ENCODE peak calls at places on chromosomes 5 and 9, in ten cellular contexts. D is activated gamma-delta T cell treated with Interleukin-2 at 50 U/mL for 16 hours; O is stimulated activated naive CD8-positive, alpha-beta T cell treated with anti-CD3 and anti-CD28 coated beads, Interleukin-15, Interleukin-2, amounts not matched to agents 100 U/mL and 50 U/mL, for 24 hours; P is RWPE1; U is breast epithelium; E is stimulated activated CD8-positive, alpha-beta memory T cell treated with anti-CD3 and anti-CD28 coated beads, Interleukin-12 subunit alpha, Interleukin-12 subunit beta, amount 100 ng/mL, for 4 hours; F is lower leg skin; H is HT1080; C is C1 segment of cervical spinal cord; J is BE2C. G is an unnamed sample.
A peak's percentile ranks its signal among the peaks of the same experiment; 100 is the strongest.

GRCh38 chr5:53917095-53917494 is 356.7 kb downstream of the NDUFS4 start:
- DNase-seq in F (no peak), C (no peak), H (peak; percentile 34), E (no peak), U (no peak), D (no peak), O (no peak), P (peak; percentile 55), J (no peak), G (no peak)

GRCh38 chr5:136992796-136993489 is 506.2 kb downstream of the SPOCK1 start:
- DNase-seq in O (no peak), H (no peak), E (no peak), J (no peak), C (peak; percentile 63), U (no peak), D (no peak), F (no peak), P (no peak), G (no peak)

GRCh38 chr5:128773378-128773777 is 191.9 kb upstream of the SLC27A6 start:
- DNase-seq in U (no peak), O (no peak), C (no peak), E (no peak), H (no peak), D (no peak), J (no peak), P (no peak), F (no peak), G (no peak)

GRCh38 chr5:88269222-88269771 is 652 bp upstream of the TMEM161B start:
- DNase-seq in F (no peak), H (peak; percentile 18), E (no peak), D (peak; percentile 4), J (no peak), P (peak; percentile 50), O (no peak), U (no peak), C (peak; percentile 38), G (peak; percentile 23)

GRCh38 chr5:102865510-102866314 is 110.6 kb downstream of the PAM start:
- DNase-seq in P (peak; percentile 78), E (peak; percentile 24), F (peak; percentile 63), D (peak; percentile 10), C (peak; percentile 53), H (peak; percentile 84), U (no peak), O (peak; percentile 63), J (peak; percentile 63), G (peak; percentile 55)

GRCh38 chr9:76216161-76216649 is 178.0 kb downstream of the RFK start:
- DNase-seq in E (no peak), C (no peak), U (no peak), J (no peak), O (no peak), F (no peak), D (no peak), H (peak; percentile 96), P (peak; percentile 65), G (no peak)

GRCh38 chr5:78896128-78896527 is 89.0 kb downstream of the ARSB start:
- DNase-seq in C (no peak), J (peak; percentile 43), F (no peak), U (no peak), D (no peak), P (no peak), H (peak; percentile 62), E (no peak), O (no peak), G (no peak)

GRCh38 chr5:16550316-16550952 is 66.4 kb downstream of the RETREG1 start:
- DNase-seq in F (no peak), U (no peak), P (peak; percentile 74), D (no peak), J (peak; percentile 60), H (peak; percentile 55), E (no peak), C (no peak), O (peak; percentile 46), G (peak; percentile 60)

GRCh38 chr9:109990541-109990940 is 210.5 kb downstream of the PALM2AKAP2 start:
- DNase-seq in C (no peak), H (no peak), U (no peak), F (no peak), O (no peak), E (no peak), D (no peak), P (no peak), J (no peak), G (no peak)

GRCh38 chr9:127943746-127944145 is 6.1 kb upstream of the DPM2 start:
- DNase-seq in P (peak; percentile 79), C (peak; percentile 67), D (peak; percentile 70), F (peak; percentile 77), U (peak; percentile 83), E (peak; percentile 56), O (peak; percentile 89), H (peak; percentile 64), J (peak; percentile 96), G (peak; percentile 89)

GRCh38 chr9:136303066-136303824 is 649 bp downstream of the CCDC187 start:
- DNase-seq in J (no peak), D (no peak), F (no peak), H (no peak), P (no peak), O (no peak), E (no peak), C (no peak), U (no peak), G (no peak)

GRCh38 chr9:116345393-116345792 is 191.8 kb downstream of the PAPPA start:
- DNase-seq in E (no peak), J (no peak), F (no peak), C (no peak), D (no peak), H (no peak), O (no peak), P (no peak), U (no peak), G (no peak)

GRCh38 chr5:80269991-80270438 is 14.2 kb upstream of the SERINC5 start:
- DNase-seq in F (no peak), O (no peak), H (no peak), E (no peak), D (peak; percentile 24), P (no peak), J (no peak), C (no peak), U (no peak), G (no peak)

GRCh38 chr5:56323505-56323904 is 90.4 kb upstream of the ANKRD55 start:
- DNase-seq in D (no peak), O (no peak), H (peak; percentile 67), F (no peak), C (no peak), U (no peak), E (no peak), J (no peak), P (peak; percentile 88), G (peak; percentile 42)

GRCh38 chr5:72180925-72181324 is 73.7 kb downstream of the MAP1B start:
- DNase-seq in P (no peak), F (no peak), H (no peak), D (no peak), C (no peak), U (no peak), J (no peak), O (no peak), E (no peak), G (no peak)

GRCh38 chr5:153480401-153480800 is 10.1 kb upstream of the GRIA1 start:
- DNase-seq in C (no peak), F (no peak), O (no peak), J (no peak), P (no peak), H (peak; percentile 57), D (no peak), E (no peak), U (no peak), G (peak; percentile 8)

GRCh38 chr9:16099901-16100300 is 547.1 kb downstream of the CCDC171 start:
- DNase-seq in H (no peak), C (no peak), J (no peak), D (no peak), O (no peak), E (no peak), U (no peak), F (no peak), P (no peak), G (no peak)

GRCh38 chr5:128237504-128237903 is 153.9 kb downstream of the SLC12A2 start:
- DNase-seq in P (no peak), J (no peak), U (no peak), D (no peak), O (no peak), F (no peak), H (no peak), C (no peak), E (no peak), G (no peak)

GRCh38 chr5:10594591-10595210 is 30.8 kb downstream of the ANKRD33B start:
- DNase-seq in E (no peak), U (no peak), C (no peak), F (no peak), J (no peak), D (no peak), P (no peak), O (no peak), H (peak; percentile 58), G (no peak)

GRCh38 chr5:154523104-154523503 is 45.1 kb upstream of the HAND1 start:
- DNase-seq in E (no peak), C (no peak), H (no peak), O (no peak), F (no peak), J (peak; percentile 78), P (no peak), U (no peak), D (no peak), G (no peak)

GRCh38 chr5:90898330-90899013 is 339.9 kb downstream of the ADGRV1 start:
- DNase-seq in U (no peak), P (peak; percentile 78), C (no peak), D (no peak), F (no peak), J (no peak), O (no peak), E (no peak), H (peak; percentile 28), G (no peak)

GRCh38 chr9:22169243-22169642 is 160.1 kb upstream of the CDKN2B start:
- DNase-seq in C (no peak), O (no peak), F (no peak), J (no peak), H (peak; percentile 58), U (no peak), P (peak; percentile 60), D (no peak), E (no peak), G (no peak)

GRCh38 chr5:127442085-127442484 is 75.4 kb upstream of the PRRC1 start:
- DNase-seq in P (peak; percentile 31), J (no peak), C (no peak), E (no peak), D (no peak), U (no peak), F (no peak), H (no peak), O (no peak), G (no peak)

GRCh38 chr5:91850031-91850430 is 466.9 kb upstream of the ARRDC3 start:
- DNase-seq in U (no peak), C (no peak), D (no peak), O (no peak), E (no peak), H (no peak), P (no peak), F (no peak), J (no peak), G (no peak)

G was measured in activated naive CD4-positive, alpha-beta T cell treated with anti-CD3 and anti-CD28 coated beads for 36 hours.